ENCODE peak calls at places on chromosomes 16 and 17, in six cellular contexts. Y is naive thymus-derived CD8-positive, alpha-beta T cell; J is mucosa of gallbladder; W is fibroblast of mammary gland; K is CD4-positive, alpha-beta memory T cell; P is endothelial cell. D is an unnamed sample.

GRCh38 chr17:63699638-63700527 is at the start of gene LIMD2:
- DNase-seq in Y (peak; percentile 87), W (no peak), K (peak; percentile 83), P (peak; percentile 72), J (peak; percentile 42), D (no peak)

GRCh38 chr17:19664136-19664820 is 15.7 kb downstream of the ALDH3A2 start:
- DNase-seq in J (no peak), W (no peak), Y (no peak), P (no peak), K (no peak), D (no peak)

GRCh38 chr16:24347556-24347955 is 91.4 kb downstream of the CACNG3 start:
- DNase-seq in K (no peak), Y (no peak), P (no peak), W (no peak), J (peak; percentile 34), D (no peak)

GRCh38 chr16:22240023-22240697 is 34.1 kb downstream of the EEF2K start:
- DNase-seq in J (no peak), K (no peak), Y (no peak), P (no peak), W (peak; percentile 76), D (no peak)

GRCh38 chr16:228151-228855 is 946 bp downstream of the LUC7L start:
- DNase-seq in P (no peak), W (no peak), Y (no peak), J (no peak), K (no peak), D (no peak)

GRCh38 chr16:1428511-1428910 is 2.4 kb upstream of the PERCC1 start:
- DNase-seq in P (peak; percentile 67), J (no peak), Y (no peak), W (peak; percentile 26), K (peak; percentile 22), D (no peak)

GRCh38 chr16:89116341-89117238 is 22.9 kb downstream of the ACSF3 start:
- DNase-seq in W (no peak), Y (no peak), K (no peak), P (no peak), J (no peak), D (no peak)

GRCh38 chr17:15744885-15745284 is 12.8 kb downstream of the TBC1D26 start:
- DNase-seq in W (no peak), P (no peak), K (no peak), J (no peak), Y (no peak), D (no peak)

GRCh38 chr16:83473926-83474660 is 333.7 kb upstream of the HSBP1 start:
- DNase-seq in Y (no peak), W (no peak), K (no peak), J (no peak), P (no peak), D (no peak)

GRCh38 chr17:75260679-75261335 is 599 bp downstream of the GGA3 start:
- DNase-seq in W (no peak), Y (no peak), P (no peak), J (no peak), K (no peak), D (no peak)

GRCh38 chr17:7237761-7238417 is 1.4 kb downstream of the PHF23 start:
- DNase-seq in K (peak; percentile 70), Y (peak; percentile 72), W (peak; percentile 56), P (peak; percentile 65), J (peak; percentile 76), D (peak; percentile 59)

GRCh38 chr17:30996481-30996880 is 25.6 kb downstream of the RNF135 start:
- DNase-seq in P (no peak), W (no peak), K (no peak), J (no peak), Y (no peak), D (no peak)

GRCh38 chr16:24844101-24845030 is 1.4 kb upstream of the SLC5A11 start:
- DNase-seq in P (no peak), J (peak; percentile 63), W (no peak), K (no peak), Y (no peak), D (no peak)

GRCh38 chr17:57097832-57098421 is 12.9 kb downstream of the AKAP1 start:
- DNase-seq in K (no peak), P (no peak), J (no peak), Y (no peak), W (peak; percentile 87), D (peak; percentile 88)

GRCh38 chr16:50202926-50203624 is 50.0 kb downstream of the TENT4B start:
- DNase-seq in J (peak; percentile 32), K (no peak), W (peak; percentile 92), P (no peak), Y (no peak), D (no peak)

GRCh38 chr17:64028874-64029464 is 8.5 kb upstream of the ICAM2 start:
- DNase-seq in W (peak; percentile 75), P (peak; percentile 69), J (peak; percentile 71), Y (peak; percentile 48), K (peak; percentile 68), D (peak; percentile 73)

GRCh38 chr16:60203525-60204124 is 1469.5 kb upstream of the GOT2 start:
- DNase-seq in K (no peak), Y (no peak), P (peak; percentile 9), W (peak; percentile 27), J (no peak), D (no peak)

GRCh38 chr17:7440113-7440822 is 956 bp downstream of the FGF11 start:
- DNase-seq in Y (peak; percentile 34), P (no peak), J (peak; percentile 39), K (peak; percentile 23), W (no peak), D (peak; percentile 39)

GRCh38 chr17:17445925-17446665 is 30.7 kb upstream of the MED9 start:
- DNase-seq in W (peak; percentile 89), P (no peak), J (peak; percentile 78), Y (no peak), K (no peak), D (peak; percentile 44)

GRCh38 chr17:50986989-50987660 is 121.0 kb upstream of the TOB1 start:
- DNase-seq in J (no peak), W (peak; percentile 73), K (no peak), Y (no peak), P (no peak), D (no peak)

GRCh38 chr17:59914274-59914854 is 21.4 kb downstream of the RPS6KB1 start:
- DNase-seq in K (peak; percentile 50), W (peak; percentile 66), J (no peak), P (no peak), Y (no peak), D (peak; percentile 62)

GRCh38 chr17:81328489-81328888 is 33.4 kb upstream of the SLC38A10 start:
- DNase-seq in W (no peak), K (no peak), P (no peak), J (no peak), Y (no peak), D (no peak)

GRCh38 chr17:6592193-6592592 is 35.8 kb upstream of the PITPNM3 start:
- DNase-seq in K (no peak), Y (no peak), J (peak; percentile 26), P (no peak), W (no peak), D (no peak)

GRCh38 chr16:67930678-67931211 is 917 bp downstream of the CTRL start:
- DNase-seq in J (no peak), P (no peak), K (no peak), Y (no peak), W (no peak), D (no peak)